ENCODE peak calls at places on chromosomes 2 and 18, in ten cellular contexts. One of them, this sample, is unnamed.

GRCh38 chr18:31230495-31230894 is 67.8 kb upstream of the DSC1 start:
- DNase-seq in heart left ventricle: no peak
- DNase-seq in Panc1: no peak
- DNase-seq in fibroblast of mammary gland: no peak
- DNase-seq in mucosa of descending colon: no peak
- DNase-seq in astrocyte of the spinal cord: peak
- DNase-seq in endothelial cell: no peak
- DNase-seq in Caco-2: no peak
- DNase-seq in epithelial cell of esophagus: peak
- DNase-seq in IMR-90: peak
- DNase-seq in this sample: no peak

GRCh38 chr2:240575101-240575965 is 7.0 kb downstream of the RNPEPL1 start:
- DNase-seq in heart left ventricle: peak
- DNase-seq in Panc1: no peak
- DNase-seq in fibroblast of mammary gland: no peak
- DNase-seq in mucosa of descending colon: peak
- DNase-seq in astrocyte of the spinal cord: no peak
- DNase-seq in endothelial cell: no peak
- DNase-seq in Caco-2: no peak
- DNase-seq in epithelial cell of esophagus: no peak
- DNase-seq in IMR-90: no peak
- DNase-seq in this sample: no peak

GRCh38 chr2:171244970-171245782 is 84.5 kb upstream of the TLK1 start:
- DNase-seq in heart left ventricle: no peak
- DNase-seq in Panc1: no peak
- DNase-seq in fibroblast of mammary gland: peak
- DNase-seq in mucosa of descending colon: no peak
- DNase-seq in astrocyte of the spinal cord: no peak
- DNase-seq in endothelial cell: no peak
- DNase-seq in Caco-2: no peak
- DNase-seq in epithelial cell of esophagus: peak
- DNase-seq in IMR-90: peak
- DNase-seq in this sample: peak

GRCh38 chr2:144114761-144115160 is 405.2 kb downstream of the ZEB2 start:
- DNase-seq in heart left ventricle: no peak
- DNase-seq in Panc1: no peak
- DNase-seq in fibroblast of mammary gland: peak
- DNase-seq in mucosa of descending colon: no peak
- DNase-seq in astrocyte of the spinal cord: no peak
- DNase-seq in endothelial cell: no peak
- DNase-seq in Caco-2: no peak
- DNase-seq in epithelial cell of esophagus: no peak
- DNase-seq in IMR-90: peak
- DNase-seq in this sample: no peak

GRCh38 chr2:205763708-205764501 is 81.6 kb downstream of the NRP2 start:
- DNase-seq in heart left ventricle: peak
- DNase-seq in Panc1: no peak
- DNase-seq in fibroblast of mammary gland: peak
- DNase-seq in mucosa of descending colon: peak
- DNase-seq in astrocyte of the spinal cord: peak
- DNase-seq in endothelial cell: peak
- DNase-seq in Caco-2: no peak
- DNase-seq in epithelial cell of esophagus: peak
- DNase-seq in IMR-90: peak
- DNase-seq in this sample: no peak

GRCh38 chr18:79585395-79586370 is 93.9 kb upstream of the CTDP1 start:
- DNase-seq in heart left ventricle: peak
- DNase-seq in Panc1: no peak
- DNase-seq in fibroblast of mammary gland: no peak
- DNase-seq in mucosa of descending colon: no peak
- DNase-seq in astrocyte of the spinal cord: no peak
- DNase-seq in endothelial cell: no peak
- DNase-seq in Caco-2: no peak
- DNase-seq in epithelial cell of esophagus: no peak
- DNase-seq in IMR-90: no peak
- DNase-seq in this sample: peak

GRCh38 chr18:57863706-57864105 is 60.6 kb upstream of the ATP8B1 start:
- DNase-seq in heart left ventricle: no peak
- DNase-seq in Panc1: no peak
- DNase-seq in fibroblast of mammary gland: peak
- DNase-seq in mucosa of descending colon: no peak
- DNase-seq in astrocyte of the spinal cord: no peak
- DNase-seq in endothelial cell: no peak
- DNase-seq in Caco-2: no peak
- DNase-seq in epithelial cell of esophagus: peak
- DNase-seq in IMR-90: peak
- DNase-seq in this sample: no peak

GRCh38 chr2:233481368-233482142 is 85.0 kb downstream of the USP40 start:
- DNase-seq in heart left ventricle: no peak
- DNase-seq in Panc1: no peak
- DNase-seq in fibroblast of mammary gland: no peak
- DNase-seq in mucosa of descending colon: no peak
- DNase-seq in astrocyte of the spinal cord: no peak
- DNase-seq in endothelial cell: no peak
- DNase-seq in Caco-2: no peak
- DNase-seq in epithelial cell of esophagus: peak
- DNase-seq in IMR-90: no peak
- DNase-seq in this sample: no peak

GRCh38 chr2:95166065-95166763 is 605 bp downstream of the ZNF2 start:
- DNase-seq in heart left ventricle: no peak
- DNase-seq in Panc1: no peak
- DNase-seq in fibroblast of mammary gland: no peak
- DNase-seq in mucosa of descending colon: no peak
- DNase-seq in astrocyte of the spinal cord: no peak
- DNase-seq in endothelial cell: no peak
- DNase-seq in Caco-2: no peak
- DNase-seq in epithelial cell of esophagus: no peak
- DNase-seq in IMR-90: no peak
- DNase-seq in this sample: no peak

GRCh38 chr2:48433682-48434081 is 96.3 kb upstream of the STON1 start:
- DNase-seq in heart left ventricle: peak
- DNase-seq in Panc1: no peak
- DNase-seq in fibroblast of mammary gland: peak
- DNase-seq in mucosa of descending colon: no peak
- DNase-seq in astrocyte of the spinal cord: no peak
- DNase-seq in endothelial cell: no peak
- DNase-seq in Caco-2: no peak
- DNase-seq in epithelial cell of esophagus: no peak
- DNase-seq in IMR-90: no peak
- DNase-seq in this sample: peak

GRCh38 chr2:45497355-45497754 is 113.7 kb downstream of the SRBD1 start:
- DNase-seq in heart left ventricle: no peak
- DNase-seq in Panc1: no peak
- DNase-seq in fibroblast of mammary gland: peak
- DNase-seq in mucosa of descending colon: no peak
- DNase-seq in astrocyte of the spinal cord: peak
- DNase-seq in endothelial cell: no peak
- DNase-seq in Caco-2: no peak
- DNase-seq in epithelial cell of esophagus: no peak
- DNase-seq in IMR-90: peak
- DNase-seq in this sample: peak

GRCh38 chr18:43312891-43313290 is 35.6 kb upstream of the SYT4 start:
- DNase-seq in heart left ventricle: no peak
- DNase-seq in Panc1: peak
- DNase-seq in fibroblast of mammary gland: peak
- DNase-seq in mucosa of descending colon: no peak
- DNase-seq in astrocyte of the spinal cord: peak
- DNase-seq in endothelial cell: no peak
- DNase-seq in Caco-2: no peak
- DNase-seq in epithelial cell of esophagus: peak
- DNase-seq in IMR-90: no peak
- DNase-seq in this sample: no peak

GRCh38 chr2:130286983-130287655 is 55.6 kb upstream of the IMP4 start:
- DNase-seq in heart left ventricle: no peak
- DNase-seq in Panc1: no peak
- DNase-seq in fibroblast of mammary gland: no peak
- DNase-seq in mucosa of descending colon: peak
- DNase-seq in astrocyte of the spinal cord: no peak
- DNase-seq in endothelial cell: no peak
- DNase-seq in Caco-2: no peak
- DNase-seq in epithelial cell of esophagus: no peak
- DNase-seq in IMR-90: no peak
- DNase-seq in this sample: no peak

GRCh38 chr2:38233231-38233983 is 143.7 kb downstream of the ATL2 start:
- DNase-seq in heart left ventricle: no peak
- DNase-seq in Panc1: no peak
- DNase-seq in fibroblast of mammary gland: peak
- DNase-seq in mucosa of descending colon: no peak
- DNase-seq in astrocyte of the spinal cord: peak
- DNase-seq in endothelial cell: no peak
- DNase-seq in Caco-2: no peak
- DNase-seq in epithelial cell of esophagus: peak
- DNase-seq in IMR-90: peak
- DNase-seq in this sample: no peak
- TF ChIP-seq CTCF in heart left ventricle: no peak
- TF ChIP-seq CTCF in Panc1: no peak
- TF ChIP-seq CTCF in fibroblast of mammary gland: peak
- TF ChIP-seq CTCF in mucosa of descending colon: no peak
- TF ChIP-seq CTCF in astrocyte of the spinal cord: peak
- TF ChIP-seq CTCF in endothelial cell: no peak
- TF ChIP-seq CTCF in Caco-2: no peak
- TF ChIP-seq CTCF in epithelial cell of esophagus: no peak
- TF ChIP-seq CTCF in IMR-90: no peak
- TF ChIP-seq CTCF in this sample: no peak

GRCh38 chr2:221572180-221572820 is at the start of gene EPHA4:
- DNase-seq in heart left ventricle: peak
- DNase-seq in Panc1: no peak
- DNase-seq in fibroblast of mammary gland: peak
- DNase-seq in mucosa of descending colon: peak
- DNase-seq in astrocyte of the spinal cord: peak
- DNase-seq in endothelial cell: peak
- DNase-seq in Caco-2: peak
- DNase-seq in epithelial cell of esophagus: peak
- DNase-seq in IMR-90: peak
- DNase-seq in this sample: peak
- TF ChIP-seq CTCF in heart left ventricle: peak
- TF ChIP-seq CTCF in Panc1: peak
- TF ChIP-seq CTCF in fibroblast of mammary gland: no peak
- TF ChIP-seq CTCF in mucosa of descending colon: no peak
- TF ChIP-seq CTCF in astrocyte of the spinal cord: no peak
- TF ChIP-seq CTCF in endothelial cell: no peak
- TF ChIP-seq CTCF in Caco-2: peak
- TF ChIP-seq CTCF in epithelial cell of esophagus: no peak
- TF ChIP-seq CTCF in IMR-90: peak
- TF ChIP-seq CTCF in this sample: peak

DNA sequence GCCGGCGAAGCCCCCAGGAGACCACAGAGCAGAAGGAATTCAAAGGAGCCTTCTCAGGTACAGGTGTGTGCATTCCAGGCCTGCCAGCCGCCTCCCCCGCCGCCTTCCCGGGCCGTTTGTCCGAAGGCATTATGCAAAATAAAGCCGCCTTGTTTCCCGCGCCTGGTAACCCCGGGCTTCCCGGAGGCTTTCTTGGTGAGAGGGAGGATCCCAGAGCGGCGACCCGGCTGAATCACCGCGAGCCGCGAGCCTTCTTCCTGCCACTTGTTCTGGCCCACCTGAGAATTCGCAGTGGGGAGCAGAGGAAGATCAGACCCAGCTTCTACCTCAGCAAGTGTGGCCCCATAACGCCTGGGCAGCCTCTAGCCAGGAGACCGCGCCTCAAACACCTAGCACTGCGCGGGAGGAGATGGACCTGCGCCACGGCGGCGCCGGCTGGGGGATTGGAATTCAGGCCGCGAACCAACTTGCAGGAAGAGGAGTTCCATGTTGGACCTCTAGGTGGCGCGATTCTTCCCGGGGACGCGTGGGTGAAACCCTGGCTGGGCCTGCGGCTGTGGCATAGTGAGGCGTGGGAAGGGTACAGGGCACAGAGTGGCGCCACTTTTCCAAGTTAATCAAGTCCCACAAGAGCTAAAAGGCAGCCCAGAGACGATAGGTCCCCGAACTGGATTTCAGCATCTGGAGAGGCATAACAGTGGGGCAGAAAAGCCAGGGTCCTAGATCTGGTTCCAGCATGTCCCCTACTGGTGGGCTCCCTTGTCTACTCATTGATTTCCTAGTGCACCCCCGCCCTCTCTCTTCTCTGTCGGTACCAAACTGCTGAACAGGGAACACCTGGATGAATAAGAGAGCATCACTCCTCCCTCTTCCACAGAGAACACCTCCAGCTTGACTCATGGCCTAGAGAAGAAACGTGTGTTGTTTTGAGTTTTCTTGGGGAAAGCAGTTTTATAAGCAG is 101.6 kb downstream of the FOXI3 start:
- DNase-seq in heart left ventricle: peak
- DNase-seq in Panc1: peak
- DNase-seq in fibroblast of mammary gland: peak
- DNase-seq in mucosa of descending colon: peak
- DNase-seq in astrocyte of the spinal cord: no peak
- DNase-seq in endothelial cell: peak
- DNase-seq in Caco-2: peak
- DNase-seq in epithelial cell of esophagus: peak
- DNase-seq in IMR-90: peak
- DNase-seq in this sample: peak
- TF ChIP-seq CTCF in heart left ventricle: peak
- TF ChIP-seq CTCF in Panc1: peak
- TF ChIP-seq CTCF in fibroblast of mammary gland: peak
- TF ChIP-seq CTCF in mucosa of descending colon: peak
- TF ChIP-seq CTCF in astrocyte of the spinal cord: peak
- TF ChIP-seq CTCF in endothelial cell: peak
- TF ChIP-seq CTCF in Caco-2: peak
- TF ChIP-seq CTCF in epithelial cell of esophagus: peak
- TF ChIP-seq CTCF in IMR-90: peak
- TF ChIP-seq CTCF in this sample: peak

GRCh38 chr2:37020212-37020886 is 54.0 kb upstream of the STRN start:
- DNase-seq in heart left ventricle: peak
- DNase-seq in Panc1: no peak
- DNase-seq in fibroblast of mammary gland: peak
- DNase-seq in mucosa of descending colon: no peak
- DNase-seq in astrocyte of the spinal cord: peak
- DNase-seq in endothelial cell: no peak
- DNase-seq in Caco-2: no peak
- DNase-seq in epithelial cell of esophagus: no peak
- DNase-seq in IMR-90: peak
- DNase-seq in this sample: no peak

GRCh38 chr2:37020887-37021796 is 54.8 kb upstream of the STRN start:
- DNase-seq in heart left ventricle: no peak
- DNase-seq in Panc1: no peak
- DNase-seq in fibroblast of mammary gland: peak
- DNase-seq in mucosa of descending colon: no peak
- DNase-seq in astrocyte of the spinal cord: no peak
- DNase-seq in endothelial cell: no peak
- DNase-seq in Caco-2: no peak
- DNase-seq in epithelial cell of esophagus: no peak
- DNase-seq in IMR-90: peak
- DNase-seq in this sample: no peak

GRCh38 chr2:37029758-37030157 is 54.4 kb downstream of the HEATR5B start:
- DNase-seq in heart left ventricle: no peak
- DNase-seq in Panc1: no peak
- DNase-seq in fibroblast of mammary gland: no peak
- DNase-seq in mucosa of descending colon: no peak
- DNase-seq in astrocyte of the spinal cord: no peak
- DNase-seq in endothelial cell: no peak
- DNase-seq in Caco-2: no peak
- DNase-seq in epithelial cell of esophagus: no peak
- DNase-seq in IMR-90: no peak
- DNase-seq in this sample: no peak

DNA sequence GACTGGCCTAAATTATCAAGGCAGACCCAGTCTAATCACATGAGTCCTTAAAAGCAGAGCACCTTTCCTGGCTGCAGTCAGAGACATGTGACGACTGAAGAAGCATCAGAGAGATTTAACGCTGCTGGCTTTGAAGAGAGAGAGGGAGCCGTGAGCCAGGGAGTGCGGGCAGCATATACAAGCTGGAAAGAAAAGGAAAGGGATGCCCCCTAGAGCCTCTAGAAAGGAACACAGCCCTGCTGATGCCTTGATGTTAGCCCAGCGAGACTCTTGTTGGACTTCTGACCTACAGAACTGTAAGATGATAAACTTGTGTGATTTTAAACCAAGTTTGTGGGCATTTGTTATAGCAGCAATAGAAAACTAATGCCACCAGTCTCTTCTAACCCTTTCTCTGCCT is 58.1 kb downstream of the HEATR5B start:
- DNase-seq in heart left ventricle: no peak
- DNase-seq in Panc1: no peak
- DNase-seq in fibroblast of mammary gland: peak
- DNase-seq in mucosa of descending colon: no peak
- DNase-seq in astrocyte of the spinal cord: no peak
- DNase-seq in endothelial cell: peak
- DNase-seq in Caco-2: no peak
- DNase-seq in epithelial cell of esophagus: peak
- DNase-seq in IMR-90: no peak
- DNase-seq in this sample: peak
- TF ChIP-seq CTCF in heart left ventricle: no peak
- TF ChIP-seq CTCF in Panc1: peak
- TF ChIP-seq CTCF in fibroblast of mammary gland: peak
- TF ChIP-seq CTCF in mucosa of descending colon: no peak
- TF ChIP-seq CTCF in astrocyte of the spinal cord: peak
- TF ChIP-seq CTCF in endothelial cell: no peak
- TF ChIP-seq CTCF in Caco-2: peak
- TF ChIP-seq CTCF in epithelial cell of esophagus: no peak
- TF ChIP-seq CTCF in IMR-90: no peak
- TF ChIP-seq CTCF in this sample: peak